ENCODE peak calls at places on chromosomes 13 and 19, in six cellular contexts. R, C, X, W, S and E are unnamed samples.
A peak's percentile ranks its signal among the peaks of the same experiment; 100 is the strongest.

GRCh38 chr13:103282571-103283450 is 216.6 kb upstream of the SLC10A2 start:
- DNase-seq in R (peak; percentile 94), C (peak; percentile 86), X (peak; percentile 47), S (no peak), W (peak; percentile 49), E (no peak)

GRCh38 chr13:45500492-45501174 is 35.9 kb downstream of the COG3 start:
- DNase-seq in X (peak; percentile 78), R (no peak), S (no peak), W (peak; percentile 96), C (peak; percentile 35), E (no peak)

GRCh38 chr13:22031702-22032286 is 360.9 kb downstream of the FGF9 start:
- DNase-seq in W (no peak), C (no peak), S (no peak), X (no peak), R (no peak), E (no peak)

GRCh38 chr19:33325920-33326319 is 23.6 kb upstream of the CEBPA start:
- DNase-seq in X (no peak), W (no peak), S (no peak), C (no peak), R (no peak), E (no peak)

GRCh38 chr13:46962286-46962941 is 65.6 kb upstream of the HTR2A start:
- DNase-seq in R (no peak), C (peak; percentile 45), S (no peak), X (peak; percentile 41), W (peak; percentile 73), E (no peak)

GRCh38 chr19:28472111-28472510 is 740.8 kb downstream of the UQCRFS1 start:
- DNase-seq in S (no peak), W (no peak), C (no peak), X (no peak), R (peak; percentile 67), E (no peak)

GRCh38 chr13:33004454-33004853 is 11.8 kb upstream of the KL start:
- DNase-seq in S (no peak), C (peak; percentile 40), R (no peak), X (peak; percentile 9), W (no peak), E (no peak)

GRCh38 chr13:100274942-100275506 is 186.1 kb downstream of the PCCA start:
- DNase-seq in R (no peak), W (peak; percentile 4), X (peak; percentile 67), C (peak; percentile 54), S (no peak), E (no peak)

GRCh38 chr13:37375071-37375470 is 223.5 kb downstream of the POSTN start:
- DNase-seq in S (no peak), W (no peak), C (no peak), X (no peak), R (no peak), E (no peak)

GRCh38 chr19:38335949-38336637 is 463 bp downstream of the CATSPERG start:
- DNase-seq in W (peak; percentile 92), R (peak; percentile 95), C (peak; percentile 97), S (peak; percentile 98), X (peak; percentile 98), E (peak; percentile 79)

DNA sequence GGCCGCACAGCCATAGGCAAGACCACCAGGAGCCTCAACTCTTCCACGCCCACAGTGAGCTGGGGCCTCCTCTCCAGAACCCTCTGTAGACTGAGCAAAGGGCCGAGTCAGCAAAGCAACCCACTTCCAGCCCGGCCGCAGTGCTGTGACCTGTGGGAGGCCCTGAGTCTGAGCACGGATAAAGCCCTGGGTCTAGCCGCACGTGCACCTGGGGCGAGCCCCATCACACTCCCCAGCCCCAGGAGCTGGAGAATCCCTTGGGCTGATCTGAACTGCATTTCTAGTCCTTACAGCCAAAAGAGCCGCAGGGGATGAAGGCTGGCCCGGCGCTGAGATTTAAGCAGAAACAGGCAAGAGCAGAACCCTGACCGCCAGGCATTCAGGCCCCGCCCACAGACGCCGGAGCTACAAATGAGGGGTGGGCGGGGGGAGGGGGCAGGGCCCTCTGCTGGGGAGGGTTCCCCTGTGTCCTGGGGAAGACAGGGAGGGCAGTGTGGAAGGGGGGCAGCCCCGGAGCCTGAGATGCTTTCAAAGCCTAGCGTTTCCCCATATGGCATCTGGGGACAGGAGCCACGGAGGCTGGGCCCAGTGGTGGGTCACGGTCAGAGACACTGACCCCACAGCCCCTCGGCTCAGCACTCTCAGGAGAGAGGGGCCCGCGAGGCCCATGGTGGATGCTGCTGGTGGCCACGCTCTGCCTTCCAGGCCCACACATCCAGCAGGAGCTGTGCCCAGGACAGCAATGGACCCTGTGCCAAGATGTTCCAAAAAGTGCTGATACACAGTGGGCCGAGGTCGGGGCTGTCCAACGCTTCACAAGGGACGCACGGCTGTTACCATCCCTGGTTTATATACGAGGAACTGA is 4.9 kb downstream of the TMEM259 start:
- DNase-seq in W (no peak), R (no peak), C (peak; percentile 46), S (no peak), X (no peak), E (peak; percentile 78)
- H3K79me1 ChIP-seq in W (peaks cover 71% of the 10 kb centered on the region), R (peaks cover 9% of the 10 kb centered on the region), C (peaks cover 34% of the 10 kb centered on the region), S (peaks cover 7% of the 10 kb centered on the region), X (peaks cover 14% of the 10 kb centered on the region), E (peaks cover 24% of the 10 kb centered on the region)

GRCh38 chr19:1648156-1648925 is 4.1 kb downstream of the TCF3 start:
- DNase-seq in C (no peak), W (no peak), X (no peak), S (no peak), R (no peak), E (no peak)
- H3K79me1 ChIP-seq in C (peaks cover 13% of the 10 kb centered on the region), W (peaks cover 74% of the 10 kb centered on the region), X (peaks cover 40% of the 10 kb centered on the region), S (peaks cover 9% of the 10 kb centered on the region), R (peaks cover 11% of the 10 kb centered on the region), E (peaks cover 22% of the 10 kb centered on the region)

DNA sequence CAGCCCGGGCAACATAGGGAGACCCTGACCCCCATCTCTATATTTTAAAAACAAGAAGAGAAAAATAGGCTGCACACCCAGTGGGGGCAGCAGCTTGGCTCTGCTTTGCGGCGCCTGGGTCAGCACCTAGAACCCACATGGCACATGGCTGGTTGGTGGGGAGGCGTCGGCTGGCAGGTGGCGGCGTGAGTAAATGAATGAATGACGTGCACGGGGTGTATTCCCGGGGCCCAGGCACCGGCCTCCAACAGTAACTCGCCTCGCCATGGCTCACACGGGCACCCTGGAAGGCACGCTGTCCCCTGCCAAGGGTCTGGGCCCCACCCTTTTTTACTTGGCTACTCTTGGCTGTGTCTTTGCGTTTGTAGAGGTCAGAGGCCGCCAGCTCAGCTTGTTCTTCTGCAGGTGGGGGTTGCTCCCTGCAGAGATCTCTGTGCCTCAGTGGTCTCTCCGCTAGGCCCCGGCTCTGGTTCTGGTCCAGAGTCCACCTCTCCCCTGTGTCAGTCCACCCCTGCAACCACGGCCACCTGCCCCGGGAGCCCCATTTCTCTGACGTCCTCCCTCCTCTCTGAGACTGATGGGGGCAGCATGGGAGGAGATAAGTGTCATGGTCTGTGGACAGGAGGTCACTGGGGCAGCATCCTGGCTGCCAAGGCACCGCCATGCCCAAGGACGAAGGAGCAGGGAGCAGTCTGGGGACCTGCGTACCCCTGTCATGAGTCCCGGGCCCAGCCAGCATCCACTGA is 5.6 kb downstream of the FZR1 start:
- DNase-seq in S (no peak), R (no peak), C (no peak), X (no peak), W (no peak), E (no peak)
- H3K79me1 ChIP-seq in S (no peaks in the 10 kb centered on the region), R (peaks cover 18% of the 10 kb centered on the region), C (peaks cover 37% of the 10 kb centered on the region), X (peaks cover 4% of the 10 kb centered on the region), W (peaks cover 96% of the 10 kb centered on the region), E (peaks cover 41% of the 10 kb centered on the region)

GRCh38 chr13:23558675-23559536 is 11.3 kb upstream of the TNFRSF19 start:
- DNase-seq in S (no peak), W (peak; percentile 92), C (peak; percentile 34), R (peak; percentile 44), X (peak; percentile 81), E (no peak)
- H3K79me1 ChIP-seq in S (no peaks in the 10 kb centered on the region), W (peaks cover 11% of the 10 kb centered on the region), C (no peaks in the 10 kb centered on the region), R (peaks cover 8% of the 10 kb centered on the region), X (no peaks in the 10 kb centered on the region), E (no peaks in the 10 kb centered on the region)

GRCh38 chr19:3099347-3100145 is 5.4 kb downstream of the GNA11 start:
- DNase-seq in X (no peak), W (no peak), C (no peak), R (no peak), S (no peak), E (no peak)

GRCh38 chr19:3096902-3097326 is 2.8 kb downstream of the GNA11 start:
- DNase-seq in X (no peak), W (no peak), C (no peak), S (no peak), R (no peak), E (no peak)

GRCh38 chr19:3097442-3097871 is 3.3 kb downstream of the GNA11 start:
- DNase-seq in X (no peak), S (no peak), C (no peak), R (no peak), W (no peak), E (no peak)

GRCh38 chr19:3098515-3099346 is 4.6 kb downstream of the GNA11 start:
- DNase-seq in X (peak; percentile 60), C (no peak), S (no peak), W (peak; percentile 23), R (no peak), E (no peak)

DNA sequence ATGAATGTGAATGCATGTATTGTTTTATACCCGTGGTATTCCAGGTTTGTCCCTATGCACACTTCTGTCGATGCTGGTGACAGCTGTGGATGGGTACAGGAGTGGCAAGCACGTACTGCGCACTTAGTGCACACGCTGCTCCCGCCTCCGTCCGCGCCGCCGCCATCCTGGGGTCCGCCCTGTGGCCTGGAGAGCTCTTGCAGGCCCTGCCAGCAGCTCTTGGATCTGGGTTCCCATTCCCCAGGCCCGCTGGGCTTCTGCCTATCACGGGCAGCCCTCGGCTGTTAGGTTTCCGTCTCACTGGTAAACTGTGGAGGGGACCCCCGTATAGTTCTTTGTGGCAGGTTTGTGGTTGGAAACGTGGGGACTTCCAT is 4.0 kb downstream of the GNA11 start:
- DNase-seq in S (no peak), C (no peak), X (peak; percentile 24), W (no peak), R (no peak), E (no peak)
- H3K79me1 ChIP-seq in S (peaks cover 19% of the 10 kb centered on the region), C (peaks cover 27% of the 10 kb centered on the region), X (peaks cover 7% of the 10 kb centered on the region), W (peaks cover 74% of the 10 kb centered on the region), R (peaks cover 7% of the 10 kb centered on the region), E (peaks cover 8% of the 10 kb centered on the region)

GRCh38 chr19:40144947-40145748 is 46.1 kb upstream of the MAP3K10 start:
- DNase-seq in W (no peak), S (no peak), C (no peak), R (no peak), X (no peak), E (no peak)

GRCh38 chr19:40147338-40147692 is 43.9 kb upstream of the MAP3K10 start:
- DNase-seq in W (no peak), R (no peak), C (no peak), S (no peak), X (no peak), E (no peak)

GRCh38 chr19:40141546-40141945 is 49.7 kb upstream of the MAP3K10 start:
- DNase-seq in X (no peak), W (no peak), R (no peak), S (no peak), C (no peak), E (no peak)

GRCh38 chr19:40144151-40144550 is 47.1 kb upstream of the MAP3K10 start:
- DNase-seq in W (no peak), X (no peak), C (no peak), R (no peak), S (no peak), E (no peak)

GRCh38 chr19:40143612-40144011 is 47.6 kb upstream of the MAP3K10 start:
- DNase-seq in C (no peak), X (no peak), R (no peak), S (no peak), W (no peak), E (no peak)
- H3K79me1 ChIP-seq in C (no peaks in the 10 kb centered on the region), X (no peaks in the 10 kb centered on the region), R (no peaks in the 10 kb centered on the region), S (no peaks in the 10 kb centered on the region), W (no peaks in the 10 kb centered on the region), E (no peaks in the 10 kb centered on the region)